ENCODE peak calls at places on chromosome 13, in five cellular contexts. Q, Z, W, D and X are unnamed samples.

GRCh38 chr13:23460921-23461320 is 27.4 kb upstream of the SACS start:
- DNase-seq in Q (no peak), Z (no peak), W (no peak), D (no peak), X (no peak)

GRCh38 chr13:91459485-91459884 is 61.1 kb downstream of the GPC5 start:
- DNase-seq in Q (no peak), Z (no peak), W (no peak), D (no peak), X (no peak)

GRCh38 chr13:60519496-60519895 is 122.5 kb downstream of the TDRD3 start:
- DNase-seq in Q (no peak), Z (no peak), W (no peak), D (no peak), X (no peak)

GRCh38 chr13:81872581-81872980 is 1531.7 kb upstream of the SPRY2 start:
- DNase-seq in Q (no peak), Z (no peak), W (no peak), D (peak; percentile 7), X (no peak)

GRCh38 chr13:29969286-29969685 is 118.9 kb upstream of the UBL3 start:
- DNase-seq in Q (no peak), Z (no peak), W (no peak), D (no peak), X (no peak)

GRCh38 chr13:104017317-104017716 is 951.1 kb upstream of the SLC10A2 start:
- DNase-seq in Q (no peak), Z (no peak), W (no peak), D (no peak), X (no peak)

GRCh38 chr13:26480246-26480855 is 77.1 kb upstream of the WASF3 start:
- DNase-seq in Q (no peak), Z (no peak), W (no peak), D (no peak), X (peak; percentile 28)

GRCh38 chr13:114161028-114161556 is 18.0 kb upstream of the CFAP97D2 start:
- DNase-seq in Q (no peak), Z (no peak), W (peak; percentile 62), D (no peak), X (no peak)

GRCh38 chr13:32019612-32020233 is 11.9 kb upstream of the FRY start:
- DNase-seq in Q (peak; percentile 33), Z (no peak), W (no peak), D (peak; percentile 50), X (peak; percentile 40)

GRCh38 chr13:33022986-33023385 is 6.8 kb downstream of the KL start:
- DNase-seq in Q (no peak), Z (no peak), W (no peak), D (no peak), X (no peak)

GRCh38 chr13:72205773-72206172 is 338.8 kb upstream of the DACH1 start:
- DNase-seq in Q (no peak), Z (no peak), W (no peak), D (no peak), X (no peak)

GRCh38 chr13:21060063-21060826 is 1.1 kb downstream of the LATS2 start:
- DNase-seq in Q (no peak), Z (no peak), W (peak; percentile 88), D (no peak), X (peak; percentile 32)

GRCh38 chr13:101649490-101650126 is 197.1 kb downstream of the ITGBL1 start:
- DNase-seq in Q (no peak), Z (no peak), W (no peak), D (no peak), X (no peak)

GRCh38 chr13:113186061-113186900 is 22.2 kb downstream of the PCID2 start:
- DNase-seq in Q (peak; percentile 32), Z (no peak), W (no peak), D (no peak), X (no peak)

GRCh38 chr13:45340422-45341033 is 455 bp downstream of the TPT1 start:
- DNase-seq in Q (no peak), Z (peak; percentile 79), W (peak; percentile 96), D (peak; percentile 52), X (peak; percentile 94)

GRCh38 chr13:46982856-46983582 is 86.2 kb upstream of the HTR2A start:
- DNase-seq in Q (peak; percentile 36), Z (no peak), W (no peak), D (no peak), X (no peak)

GRCh38 chr13:113029487-113030258 is 60.7 kb downstream of the MCF2L start:
- DNase-seq in Q (peak; percentile 46), Z (no peak), W (peak; percentile 84), D (no peak), X (peak; percentile 56)

GRCh38 chr13:30824651-30825050 is 81.4 kb upstream of the MEDAG start:
- DNase-seq in Q (no peak), Z (no peak), W (no peak), D (no peak), X (no peak)

GRCh38 chr13:99626461-99627082 is 125.3 kb downstream of the TM9SF2 start:
- DNase-seq in Q (no peak), Z (no peak), W (no peak), D (no peak), X (no peak)

GRCh38 chr13:33953203-33953602 is 135.3 kb downstream of the RFC3 start:
- DNase-seq in Q (no peak), Z (no peak), W (no peak), D (no peak), X (no peak)

GRCh38 chr13:112583592-112584277 is 4.2 kb downstream of the TUBGCP3 start:
- DNase-seq in Q (peak; percentile 39), Z (no peak), W (no peak), D (peak; percentile 84), X (peak; percentile 43)

GRCh38 chr13:54185785-54186184 is 1157.2 kb downstream of the OLFM4 start:
- DNase-seq in Q (no peak), Z (no peak), W (no peak), D (no peak), X (no peak)

GRCh38 chr13:41945926-41946325 is 15.0 kb downstream of the VWA8 start:
- DNase-seq in Q (no peak), Z (no peak), W (no peak), D (no peak), X (no peak)

GRCh38 chr13:97307096-97307495 is 85.0 kb downstream of the MBNL2 start:
- DNase-seq in Q (no peak), Z (no peak), W (no peak), D (no peak), X (no peak)

GRCh38 chr13:80469105-80469840 is 128.3 kb upstream of the SPRY2 start:
- DNase-seq in Q (no peak), Z (no peak), W (no peak), D (no peak), X (no peak)

GRCh38 chr13:105116966-105117365 is 1418.5 kb downstream of the EFNB2 start:
- DNase-seq in Q (no peak), Z (no peak), W (no peak), D (no peak), X (no peak)

GRCh38 chr13:104779311-104779710 is 1713.1 kb upstream of the SLC10A2 start:
- DNase-seq in Q (no peak), Z (no peak), W (no peak), D (no peak), X (no peak)

GRCh38 chr13:76792680-76793334 is 93.4 kb downstream of the KCTD12 start:
- DNase-seq in Q (no peak), Z (no peak), W (no peak), D (no peak), X (peak; percentile 29)

GRCh38 chr13:23915308-23915707 is 18.0 kb upstream of the C1QTNF9B start:
- DNase-seq in Q (no peak), Z (no peak), W (no peak), D (no peak), X (no peak)